ENCODE peak calls at places on chromosomes 11 and 22, in ten cellular contexts. F is left lung; O is stimulated activated naive CD8-positive, alpha-beta T cell treated with anti-CD3 and anti-CD28 coated beads, Interleukin-15, Interleukin-2, amounts not matched to agents 100 U/mL and 50 U/mL, for 24 hours; J is IMR-90; X is gastroesophageal sphincter; A is activated CD8-positive, alpha-beta T cell treated with anti-CD3 and anti-CD28 coated beads for 36 hours; G is natural killer cell; Q is pancreas; M is left colon; K is activated B cell treated with CpG ODN at 0.5 μM for 24 hours. N is an unnamed sample.

GRCh38 chr11:17544181-17544622 is at the start of gene USH1C:
- ATAC-seq in F (peak; percentile 83), O (peak; percentile 52), J (peak; percentile 48), X (peak; percentile 28), A (peak; percentile 83), G (peak; percentile 60), Q (peak; percentile 82), M (peak; percentile 73), K (no peak), N (peak; percentile 52)

GRCh38 chr11:117953029-117953671 is 23.9 kb upstream of the TMPRSS13 start:
- ATAC-seq in F (peak; percentile 29), O (peak; percentile 87), J (no peak), X (no peak), A (peak; percentile 55), G (peak; percentile 41), Q (peak; percentile 56), M (peak; percentile 30), K (no peak), N (no peak)

GRCh38 chr11:73217810-73218105 is 323 bp upstream of the P2RY2 start:
- ATAC-seq in F (peak; percentile 27), O (no peak), J (no peak), X (no peak), A (no peak), G (no peak), Q (no peak), M (no peak), K (no peak), N (no peak)

GRCh38 chr22:29580200-29580810 is 608 bp downstream of the NIPSNAP1 start:
- ATAC-seq in F (no peak), O (peak; percentile 19), J (no peak), X (no peak), A (peak; percentile 15), G (no peak), Q (peak; percentile 37), M (peak; percentile 31), K (no peak), N (peak; percentile 18)

GRCh38 chr11:91794146-91794545 is 430.5 kb upstream of the FAT3 start:
- ATAC-seq in F (no peak), O (no peak), J (no peak), X (no peak), A (no peak), G (no peak), Q (no peak), M (no peak), K (no peak), N (no peak)

GRCh38 chr22:50696799-50697561 is 24.4 kb downstream of the SHANK3 start:
- ATAC-seq in F (peak; percentile 78), O (no peak), J (peak; percentile 86), X (peak; percentile 64), A (no peak), G (no peak), Q (peak; percentile 90), M (peak; percentile 79), K (no peak), N (peak; percentile 26)

GRCh38 chr11:45698777-45699497 is 33.5 kb upstream of the CHST1 start:
- ATAC-seq in F (no peak), O (no peak), J (no peak), X (no peak), A (no peak), G (no peak), Q (no peak), M (no peak), K (no peak), N (no peak)

GRCh38 chr11:75836422-75836821 is 21.4 kb downstream of the UVRAG start:
- ATAC-seq in F (peak; percentile 52), O (no peak), J (no peak), X (no peak), A (no peak), G (no peak), Q (peak; percentile 40), M (no peak), K (peak; percentile 71), N (no peak)

GRCh38 chr22:39526736-39527171 is 5.8 kb downstream of the RPS19BP1 start:
- ATAC-seq in F (no peak), O (peak; percentile 31), J (no peak), X (no peak), A (peak; percentile 13), G (no peak), Q (no peak), M (no peak), K (no peak), N (no peak)

GRCh38 chr11:88849368-88849767 is 216.4 kb downstream of the GRM5 start:
- ATAC-seq in F (no peak), O (no peak), J (peak; percentile 49), X (no peak), A (no peak), G (no peak), Q (no peak), M (no peak), K (no peak), N (no peak)

GRCh38 chr11:71247551-71248250 is 4.7 kb downstream of the SHANK2 start:
- ATAC-seq in F (no peak), O (no peak), J (no peak), X (no peak), A (no peak), G (no peak), Q (no peak), M (no peak), K (no peak), N (no peak)

GRCh38 chr11:47858169-47858543 is 10.0 kb upstream of the NUP160 start:
- ATAC-seq in F (peak; percentile 43), O (no peak), J (peak; percentile 56), X (peak; percentile 89), A (no peak), G (no peak), Q (no peak), M (no peak), K (no peak), N (peak; percentile 68)

GRCh38 chr22:36900225-36900624 is 13.2 kb upstream of the CSF2RB start:
- ATAC-seq in F (no peak), O (no peak), J (no peak), X (no peak), A (no peak), G (no peak), Q (no peak), M (no peak), K (no peak), N (no peak)

GRCh38 chr11:18668131-18668530 is 30.4 kb upstream of the TMEM86A start:
- ATAC-seq in F (no peak), O (no peak), J (no peak), X (no peak), A (no peak), G (no peak), Q (no peak), M (no peak), K (no peak), N (no peak)

GRCh38 chr11:119295178-119295577 is 21.8 kb downstream of the MCAM start:
- ATAC-seq in F (no peak), O (no peak), J (peak; percentile 61), X (no peak), A (no peak), G (no peak), Q (no peak), M (no peak), K (no peak), N (peak; percentile 32)

GRCh38 chr11:22670803-22671202 is 4.4 kb downstream of the GAS2 start:
- ATAC-seq in F (no peak), O (no peak), J (no peak), X (no peak), A (no peak), G (no peak), Q (peak; percentile 31), M (peak; percentile 68), K (no peak), N (peak; percentile 53)

GRCh38 chr11:61349189-61349751 is 12.4 kb downstream of the CYB561A3 start:
- ATAC-seq in F (no peak), O (no peak), J (no peak), X (no peak), A (no peak), G (no peak), Q (no peak), M (no peak), K (no peak), N (no peak)

GRCh38 chr22:48181168-48181955 is 1418.9 kb downstream of the TBC1D22A start:
- ATAC-seq in F (no peak), O (no peak), J (no peak), X (no peak), A (no peak), G (no peak), Q (no peak), M (no peak), K (no peak), N (no peak)

GRCh38 chr11:106156290-106156937 is 79.0 kb downstream of the AASDHPPT start:
- ATAC-seq in F (peak; percentile 89), O (no peak), J (peak; percentile 84), X (peak; percentile 39), A (peak; percentile 39), G (no peak), Q (peak; percentile 86), M (no peak), K (no peak), N (peak; percentile 64)

GRCh38 chr11:10303558-10304363 is 1.1 kb upstream of the ADM start:
- ATAC-seq in F (no peak), O (no peak), J (peak; percentile 1), X (no peak), A (no peak), G (peak; percentile 3), Q (peak; percentile 3), M (peak; percentile 25), K (peak; percentile 15), N (peak; percentile 35)

GRCh38 chr11:79150966-79151365 is 289.9 kb downstream of the TENM4 start:
- ATAC-seq in F (no peak), O (no peak), J (peak; percentile 85), X (no peak), A (no peak), G (no peak), Q (no peak), M (no peak), K (no peak), N (peak; percentile 88)

GRCh38 chr22:20606041-20606783 is 98.8 kb downstream of the MED15 start:
- ATAC-seq in F (peak; percentile 97), O (peak; percentile 71), J (peak; percentile 88), X (peak; percentile 14), A (peak; percentile 94), G (peak; percentile 61), Q (peak; percentile 99), M (peak; percentile 94), K (peak; percentile 92), N (peak; percentile 93)

GRCh38 chr11:8545698-8546366 is 48.2 kb downstream of the STK33 start:
- ATAC-seq in F (peak; percentile 87), O (no peak), J (no peak), X (no peak), A (no peak), G (no peak), Q (peak; percentile 36), M (no peak), K (no peak), N (peak; percentile 86)

GRCh38 chr11:16956538-16957153 is 57.6 kb downstream of the PLEKHA7 start:
- ATAC-seq in F (no peak), O (no peak), J (no peak), X (no peak), A (no peak), G (no peak), Q (peak; percentile 67), M (peak; percentile 77), K (no peak), N (no peak)

GRCh38 chr11:134781335-134781970 is 369.4 kb upstream of the B3GAT1 start:
- ATAC-seq in F (no peak), O (no peak), J (no peak), X (no peak), A (no peak), G (no peak), Q (no peak), M (no peak), K (no peak), N (no peak)

GRCh38 chr11:41245704-41246398 is 213.6 kb downstream of the LRRC4C start:
- ATAC-seq in F (peak; percentile 25), O (no peak), J (no peak), X (no peak), A (no peak), G (no peak), Q (no peak), M (no peak), K (no peak), N (no peak)

GRCh38 chr11:122895591-122895990 is 13.0 kb downstream of the JHY start:
- ATAC-seq in F (no peak), O (peak; percentile 61), J (no peak), X (no peak), A (peak; percentile 30), G (no peak), Q (no peak), M (no peak), K (no peak), N (no peak)

GRCh38 chr22:35411112-35411511 is 11.2 kb downstream of the MCM5 start:
- ATAC-seq in F (peak; percentile 42), O (no peak), J (no peak), X (no peak), A (no peak), G (no peak), Q (peak; percentile 48), M (no peak), K (peak; percentile 40), N (no peak)

N was measured in esophagus mucosa.